ENCODE peak calls at places on chromosomes 2 and 18, in four cellular contexts. Z is T1000, F is GM04503, R is small intestine. L is an unnamed sample.

GRCh38 chr2:120825370-120826259 is 89.9 kb downstream of the GLI2 start:
- DNase-seq in R (no peak), Z (peak), F (no peak), L (no peak)

GRCh38 chr2:236545814-236546480 is 23.7 kb upstream of the ACKR3 start:
- DNase-seq in R (peak), Z (no peak), F (no peak), L (no peak)

GRCh38 chr18:49652841-49653240 is 91.0 kb downstream of the LIPG start:
- DNase-seq in R (no peak), F (no peak), Z (no peak), L (no peak)

GRCh38 chr2:47653909-47654789 is 128.8 kb upstream of the MSH6 start:
- DNase-seq in F (no peak), Z (no peak), R (peak), L (no peak)

GRCh38 chr2:128069769-128070168 is 21.2 kb upstream of the UGGT1 start:
- DNase-seq in F (no peak), Z (no peak), R (peak), L (no peak)

GRCh38 chr2:177147093-177147694 is 65.4 kb upstream of the HNRNPA3 start:
- DNase-seq in Z (no peak), F (peak), R (peak), L (no peak)

GRCh38 chr2:99403524-99403923 is 66.3 kb downstream of the EIF5B start:
- DNase-seq in R (peak), F (no peak), Z (no peak), L (no peak)

GRCh38 chr2:65431417-65432226 is 777 bp downstream of the SPRED2 start:
- DNase-seq in F (no peak), R (peak), Z (no peak), L (no peak)

GRCh38 chr18:57819671-57820460 is 16.8 kb upstream of the ATP8B1 start:
- DNase-seq in Z (peak), F (no peak), R (peak), L (no peak)

GRCh38 chr2:190896477-190896876 is 15.9 kb downstream of the GLS start:
- DNase-seq in Z (no peak), R (no peak), F (no peak), L (no peak)

GRCh38 chr2:70242552-70242951 is 5.9 kb downstream of the TIA1 start:
- DNase-seq in F (no peak), Z (no peak), R (no peak), L (no peak)

GRCh38 chr18:77012751-77013550 is 119.6 kb downstream of the MBP start:
- DNase-seq in F (no peak), R (no peak), Z (no peak), L (no peak)

L was measured in BJ.